ENCODE peak calls at places on chromosomes 7 and 10, in eight cellular contexts. J is AG04449; E is amniotic stem cell; I is NCI-H69; W is hippocampal formation; M is HTR-8/SVneo; R is cardiac muscle cell; N is activated naive CD4-positive, alpha-beta T cell treated with anti-CD3 and anti-CD28 coated beads, Interleukin-2, amount 10 ng/mL, durations not matched to agents 7 days and 5 days. D is an unnamed sample.
A peak's percentile ranks its signal among the peaks of the same experiment; 100 is the strongest.

GRCh38 chr7:94183289-94183749 is 179.2 kb upstream of the BET1 start:
- DNase-seq in J (peak; percentile 99), E (peak; percentile 90), I (no peak), W (no peak), M (peak; percentile 41), R (peak; percentile 99), N (no peak), D (peak; percentile 34)

GRCh38 chr10:64537112-64537511 is 1015.9 kb downstream of the REEP3 start:
- DNase-seq in J (no peak), E (no peak), I (no peak), W (no peak), M (no peak), R (no peak), N (no peak), D (no peak)

GRCh38 chr7:82204694-82205093 is 238.9 kb downstream of the CACNA2D1 start:
- DNase-seq in J (no peak), E (no peak), I (peak; percentile 54), W (no peak), M (no peak), R (peak; percentile 72), N (no peak), D (no peak)

GRCh38 chr7:54811016-54811924 is 52.3 kb upstream of the SEC61G start:
- DNase-seq in J (peak; percentile 71), E (peak; percentile 44), I (no peak), W (no peak), M (peak; percentile 42), R (peak; percentile 61), N (no peak), D (peak; percentile 42)

GRCh38 chr10:111204880-111205279 is 128.1 kb downstream of the ADRA2A start:
- DNase-seq in J (no peak), E (no peak), I (no peak), W (no peak), M (no peak), R (no peak), N (no peak), D (no peak)

GRCh38 chr7:120055300-120055699 is 217.7 kb upstream of the KCND2 start:
- DNase-seq in J (peak; percentile 3), E (no peak), I (no peak), W (no peak), M (no peak), R (peak; percentile 56), N (no peak), D (peak; percentile 21)

GRCh38 chr10:7874864-7875263 is 56.6 kb downstream of the TAF3 start:
- DNase-seq in J (no peak), E (no peak), I (no peak), W (no peak), M (no peak), R (no peak), N (no peak), D (no peak)

GRCh38 chr7:32609463-32609862 is 114.2 kb downstream of the AVL9 start:
- DNase-seq in J (no peak), E (no peak), I (no peak), W (no peak), M (no peak), R (no peak), N (no peak), D (no peak)

GRCh38 chr7:19143930-19144574 is 1.2 kb downstream of the FERD3L start:
- DNase-seq in J (no peak), E (no peak), I (no peak), W (no peak), M (no peak), R (no peak), N (no peak), D (no peak)

GRCh38 chr7:133582766-133583523 is 330.1 kb downstream of the EXOC4 start:
- DNase-seq in J (peak; percentile 81), E (peak; percentile 67), I (no peak), W (no peak), M (peak; percentile 8), R (peak; percentile 87), N (no peak), D (peak; percentile 42)

GRCh38 chr7:128091106-128091505 is 59.9 kb upstream of the LRRC4 start:
- DNase-seq in J (no peak), E (no peak), I (no peak), W (no peak), M (no peak), R (no peak), N (no peak), D (no peak)

GRCh38 chr10:3687510-3688081 is 97.4 kb downstream of the KLF6 start:
- DNase-seq in J (no peak), E (no peak), I (no peak), W (no peak), M (no peak), R (no peak), N (no peak), D (no peak)

GRCh38 chr10:99966306-99966705 is 43.4 kb downstream of the DNMBP start:
- DNase-seq in J (peak; percentile 74), E (peak; percentile 94), I (no peak), W (no peak), M (peak; percentile 82), R (peak; percentile 66), N (no peak), D (peak; percentile 74)

D was measured in hepatic stellate cell.